ENCODE peak calls at places on chromosomes 3 and 15, in four cellular contexts. O is HepG2, L is K562, G is H1. N is an unnamed sample.

GRCh38 chr15:67090297-67091072 is 25.1 kb downstream of the SMAD3 start:
- DNase-seq in G (no peak), L (no peak), O (no peak), N (no peak)

GRCh38 chr3:138197058-138197457 is 10.0 kb downstream of the ARMC8 start:
- DNase-seq in O (no peak), G (no peak), L (peak), N (no peak)

GRCh38 chr3:76986876-76987513 is 52.9 kb upstream of the ROBO2 start:
- DNase-seq in G (no peak), O (no peak), L (no peak), N (no peak)

GRCh38 chr15:100350434-100351226 is 8.9 kb upstream of the ADAMTS17 start:
- DNase-seq in O (peak), L (no peak), G (no peak), N (no peak)

GRCh38 chr3:4898454-4899313 is 80.6 kb upstream of the BHLHE40 start:
- DNase-seq in O (no peak), G (no peak), L (peak), N (peak)

GRCh38 chr15:50134524-50135024 is 15.5 kb upstream of the ATP8B4 start:
- DNase-seq in G (no peak), L (no peak), O (no peak), N (no peak)

GRCh38 chr3:78870484-78870883 is 897.3 kb downstream of the ROBO1 start:
- DNase-seq in L (no peak), G (no peak), O (peak), N (no peak)

GRCh38 chr3:67329358-67329757 is 325.1 kb downstream of the SUCLG2 start:
- DNase-seq in G (no peak), O (peak), L (no peak), N (peak)

GRCh38 chr15:72785452-72786243 is 2.1 kb upstream of the ADPGK start:
- DNase-seq in G (no peak), O (no peak), L (no peak), N (no peak)

GRCh38 chr3:59374812-59375211 is 325.0 kb upstream of the CFAP20DC start:
- DNase-seq in O (no peak), L (no peak), G (no peak), N (peak)

GRCh38 chr15:37253877-37254276 is 153.5 kb upstream of the MEIS2 start:
- DNase-seq in O (no peak), G (no peak), L (no peak), N (no peak)

GRCh38 chr15:42165081-42165480 is 8.6 kb upstream of the PLA2G4F start:
- DNase-seq in O (no peak), G (no peak), L (no peak), N (no peak)

GRCh38 chr3:127666684-127667083 is 6.1 kb upstream of the ABTB1 start:
- DNase-seq in O (no peak), G (no peak), L (no peak), N (no peak)

GRCh38 chr3:14461748-14462324 is 59.4 kb downstream of the SLC6A6 start:
- DNase-seq in G (no peak), L (peak), O (peak), N (no peak)

GRCh38 chr15:78317145-78317836 is 17.9 kb upstream of the SKIC8 start:
- DNase-seq in L (peak), O (no peak), G (no peak), N (no peak)

GRCh38 chr3:49471856-49472495 is 1.9 kb downstream of the DAG1 start:
- DNase-seq in O (no peak), L (no peak), G (no peak), N (no peak)

DNA sequence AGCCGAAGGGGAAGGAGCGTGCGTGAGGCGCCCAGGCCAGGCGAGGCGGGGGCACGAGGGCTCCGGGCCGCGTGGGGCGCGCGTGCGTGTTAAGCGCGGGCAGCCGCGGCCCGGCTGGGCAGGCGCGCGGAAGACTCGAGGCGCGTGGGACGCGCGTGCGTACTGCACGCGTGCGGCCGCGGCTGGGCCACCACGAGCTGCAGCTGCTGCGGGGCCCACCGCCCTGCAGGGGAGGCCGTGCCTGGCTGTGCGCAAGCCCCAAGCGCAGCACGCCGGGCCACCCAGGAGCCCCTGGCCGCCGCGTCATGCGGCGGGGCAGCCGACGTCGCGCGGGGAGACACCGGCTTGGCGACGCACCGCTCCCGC is 619 bp upstream of the TRIM71 start:
- DNase-seq in G (no peak), L (no peak), O (no peak), N (no peak)
- H2AFZ ChIP-seq in G (no peak), L (no peak), O (no peak), N (no peak)

GRCh38 chr3:171459942-171460225 is 321 bp downstream of the TNIK start:
- DNase-seq in O (no peak), L (no peak), G (no peak), N (no peak)

GRCh38 chr3:171459130-171459941 is 869 bp downstream of the TNIK start:
- DNase-seq in G (no peak), L (peak), O (no peak), N (no peak)

GRCh38 chr3:171460226-171461086 is at the start of gene TNIK:
- DNase-seq in L (peak), G (no peak), O (peak), N (peak)

GRCh38 chr3:171462224-171462623 is 2.0 kb upstream of the TNIK start:
- DNase-seq in G (no peak), L (no peak), O (no peak), N (no peak)

DNA sequence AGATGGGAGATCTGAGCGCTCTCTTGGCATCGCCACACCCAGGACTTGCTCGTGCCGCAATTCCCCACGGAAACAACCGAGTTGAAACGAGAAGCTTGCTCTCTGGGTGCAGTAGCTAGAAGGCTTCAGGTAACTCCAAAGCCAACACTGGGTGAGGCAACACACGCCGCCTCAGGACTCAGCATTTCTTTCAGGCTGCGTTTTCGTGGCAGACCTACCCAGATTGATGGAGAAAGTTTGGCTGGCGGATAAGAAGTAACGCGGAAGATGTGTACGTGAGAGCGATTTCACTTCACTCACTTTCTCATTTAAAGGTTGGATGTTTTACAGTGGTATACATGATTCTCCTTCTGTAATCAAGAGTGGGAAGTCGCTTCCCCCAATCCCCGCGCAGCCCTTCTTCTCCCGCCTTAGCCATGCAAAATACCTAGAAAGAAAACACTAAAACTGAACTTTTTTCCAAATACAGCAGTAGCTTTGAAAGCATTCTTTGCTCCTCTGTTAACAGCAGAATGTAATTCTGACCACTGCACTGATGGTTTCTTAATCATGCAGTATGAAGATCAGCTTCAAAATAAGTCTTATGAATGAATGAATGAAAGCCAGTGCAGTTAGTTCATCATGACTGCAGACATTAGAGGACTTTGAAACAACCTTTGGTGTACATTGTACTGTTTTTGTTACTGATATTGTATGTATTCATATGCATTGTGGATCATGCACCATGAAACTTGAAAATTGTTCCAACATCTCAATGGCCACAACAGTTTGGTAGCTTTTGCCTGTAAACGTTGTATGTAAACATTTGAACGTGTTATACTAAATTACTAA is 1.1 kb upstream of the TNIK start:
- DNase-seq in G (no peak), L (no peak), O (no peak), N (no peak)
- TF ChIP-seq ATF2 in G (no peak), L (no peak), O (no peak), N (no peak)

DNA sequence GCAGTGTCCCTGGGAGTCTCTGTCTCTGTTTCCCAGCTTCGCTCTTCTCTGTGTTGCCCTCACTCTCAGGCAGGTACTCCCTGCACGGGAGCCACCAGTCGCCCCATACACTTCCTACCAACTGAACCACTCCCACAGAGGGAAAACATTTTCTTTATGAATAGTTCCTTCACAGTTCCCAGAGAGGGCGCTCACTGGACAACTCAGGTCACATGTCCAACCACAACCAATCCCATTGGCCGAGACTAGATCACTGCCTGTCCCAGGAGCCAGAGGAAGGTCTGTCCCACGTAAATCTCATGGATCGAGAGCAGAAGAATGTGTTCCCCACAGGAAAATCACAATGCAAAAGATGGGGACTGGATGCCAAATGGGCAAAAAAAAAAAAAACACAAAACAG is 26.1 kb downstream of the GRK7 start:
- DNase-seq in L (peak), O (peak), G (no peak), N (no peak)
- TF ChIP-seq CREB1 in L (no peak), O (no peak), G (no peak), N (no peak)

GRCh38 chr3:108590443-108590842 is 921 bp downstream of the DZIP3 start:
- DNase-seq in L (no peak), G (no peak), O (peak), N (no peak)
- H2AFZ ChIP-seq in L (peak), G (no peak), O (peak), N (no peak)

N was measured in GM12878.